ENCODE peak calls at places on chromosomes 12 and 14, in seven cellular contexts. M is mucosa of descending colon, X is kidney, E is cardiac muscle cell, T is uterus, J is lower leg skin, V is AG09309. N is an unnamed sample.

GRCh38 chr14:25108959-25109358 is 59.0 kb upstream of the STXBP6 start:
- DNase-seq in M (no peak), X (no peak), E (peak), T (no peak), J (no peak), V (no peak), N (no peak)

GRCh38 chr12:118981285-118982201 is at the start of gene SRRM4:
- DNase-seq in M (no peak), X (peak), E (peak), T (no peak), J (no peak), V (no peak), N (no peak)

GRCh38 chr14:106044949-106045596 is 518.7 kb downstream of the TMEM121 start:
- DNase-seq in M (peak), X (peak), E (no peak), T (no peak), J (no peak), V (no peak), N (no peak)

GRCh38 chr14:60757617-60758016 is 23.1 kb downstream of the MNAT1 start:
- DNase-seq in M (no peak), X (no peak), E (no peak), T (no peak), J (no peak), V (peak), N (no peak)

GRCh38 chr14:55302770-55303472 is 31.7 kb downstream of the FBXO34 start:
- DNase-seq in M (no peak), X (no peak), E (no peak), T (no peak), J (no peak), V (no peak), N (no peak)

GRCh38 chr14:97846156-97846555 is 1049.0 kb downstream of the VRK1 start:
- DNase-seq in M (no peak), X (no peak), E (no peak), T (no peak), J (no peak), V (no peak), N (no peak)

GRCh38 chr14:105865904-105866840 is 339.8 kb downstream of the TMEM121 start:
- DNase-seq in M (peak), X (peak), E (no peak), T (peak), J (peak), V (no peak), N (no peak)

GRCh38 chr14:86015916-86016315 is 486.0 kb downstream of the FLRT2 start:
- DNase-seq in M (no peak), X (no peak), E (no peak), T (no peak), J (no peak), V (no peak), N (no peak)

GRCh38 chr14:74488788-74489397 is 4.2 kb downstream of the NPC2 start:
- DNase-seq in M (no peak), X (no peak), E (no peak), T (no peak), J (no peak), V (no peak), N (no peak)

GRCh38 chr12:23887055-23887835 is 62.2 kb downstream of the SOX5 start:
- DNase-seq in M (no peak), X (no peak), E (no peak), T (no peak), J (no peak), V (no peak), N (no peak)

GRCh38 chr14:64758711-64759554 is 54.7 kb downstream of the PLEKHG3 start:
- DNase-seq in M (peak), X (peak), E (no peak), T (peak), J (no peak), V (peak), N (no peak)

GRCh38 chr12:120290541-120291312 is 976 bp downstream of the RNU4-2 start:
- DNase-seq in M (no peak), X (no peak), E (no peak), T (peak), J (peak), V (no peak), N (peak)

GRCh38 chr12:68565391-68565903 is 45.3 kb upstream of the RAP1B start:
- DNase-seq in M (no peak), X (no peak), E (no peak), T (peak), J (no peak), V (peak), N (no peak)

GRCh38 chr14:78535041-78535440 is 364.9 kb downstream of the NRXN3 start:
- DNase-seq in M (no peak), X (no peak), E (no peak), T (no peak), J (no peak), V (no peak), N (no peak)

GRCh38 chr14:21860172-21860571 is 186.6 kb upstream of the OR4E1 start:
- DNase-seq in M (no peak), X (no peak), E (peak), T (no peak), J (no peak), V (no peak), N (no peak)

GRCh38 chr12:114688256-114688845 is 4.4 kb upstream of the TBX3 start:
- DNase-seq in M (no peak), X (no peak), E (no peak), T (no peak), J (no peak), V (no peak), N (no peak)

GRCh38 chr12:75553865-75554555 is 42.6 kb upstream of the KRR1 start:
- DNase-seq in M (no peak), X (no peak), E (no peak), T (no peak), J (no peak), V (peak), N (no peak)

GRCh38 chr12:46843811-46844210 is 18.0 kb upstream of the SLC38A4 start:
- DNase-seq in M (no peak), X (no peak), E (no peak), T (no peak), J (no peak), V (no peak), N (no peak)

GRCh38 chr14:102325791-102326345 is 6.3 kb downstream of the ZNF839 start:
- DNase-seq in M (no peak), X (no peak), E (no peak), T (no peak), J (no peak), V (no peak), N (no peak)

GRCh38 chr12:31929140-31929526 is 30.1 kb upstream of the RESF1 start:
- DNase-seq in M (no peak), X (no peak), E (no peak), T (no peak), J (no peak), V (no peak), N (no peak)

GRCh38 chr12:126914170-126914796 is 1352.7 kb upstream of the TMEM132C start:
- DNase-seq in M (no peak), X (no peak), E (no peak), T (no peak), J (no peak), V (no peak), N (no peak)

GRCh38 chr12:132695431-132695830 is 8.0 kb downstream of the PXMP2 start:
- DNase-seq in M (no peak), X (no peak), E (no peak), T (no peak), J (no peak), V (no peak), N (no peak)

GRCh38 chr14:31580234-31580633 is 19.0 kb downstream of the NUBPL start:
- DNase-seq in M (no peak), X (no peak), E (no peak), T (no peak), J (no peak), V (no peak), N (no peak)

GRCh38 chr14:100818221-100818699 is 7.7 kb upstream of the MEG3 start:
- DNase-seq in M (no peak), X (peak), E (no peak), T (no peak), J (no peak), V (no peak), N (no peak)

GRCh38 chr12:82187595-82187994 is 170.6 kb downstream of the CCDC59 start:
- DNase-seq in M (no peak), X (no peak), E (no peak), T (no peak), J (no peak), V (no peak), N (no peak)

GRCh38 chr14:85336817-85337216 is 193.1 kb upstream of the FLRT2 start:
- DNase-seq in M (no peak), X (no peak), E (no peak), T (no peak), J (no peak), V (no peak), N (no peak)

GRCh38 chr12:8949525-8950286 is at the start of gene M6PR:
- DNase-seq in M (peak), X (peak), E (peak), T (peak), J (peak), V (peak), N (peak)

GRCh38 chr12:71589478-71589881 is 74.2 kb downstream of the ZFC3H1 start:
- DNase-seq in M (no peak), X (no peak), E (no peak), T (no peak), J (no peak), V (peak), N (no peak)

GRCh38 chr12:71592841-71593240 is 70.8 kb downstream of the ZFC3H1 start:
- DNase-seq in M (no peak), X (no peak), E (no peak), T (no peak), J (no peak), V (no peak), N (no peak)

GRCh38 chr12:71591601-71592000 is 72.0 kb downstream of the ZFC3H1 start:
- DNase-seq in M (no peak), X (no peak), E (no peak), T (no peak), J (no peak), V (no peak), N (no peak)

GRCh38 chr12:71599213-71599612 is 64.4 kb downstream of the ZFC3H1 start:
- DNase-seq in M (no peak), X (no peak), E (no peak), T (no peak), J (no peak), V (no peak), N (no peak)

DNA sequence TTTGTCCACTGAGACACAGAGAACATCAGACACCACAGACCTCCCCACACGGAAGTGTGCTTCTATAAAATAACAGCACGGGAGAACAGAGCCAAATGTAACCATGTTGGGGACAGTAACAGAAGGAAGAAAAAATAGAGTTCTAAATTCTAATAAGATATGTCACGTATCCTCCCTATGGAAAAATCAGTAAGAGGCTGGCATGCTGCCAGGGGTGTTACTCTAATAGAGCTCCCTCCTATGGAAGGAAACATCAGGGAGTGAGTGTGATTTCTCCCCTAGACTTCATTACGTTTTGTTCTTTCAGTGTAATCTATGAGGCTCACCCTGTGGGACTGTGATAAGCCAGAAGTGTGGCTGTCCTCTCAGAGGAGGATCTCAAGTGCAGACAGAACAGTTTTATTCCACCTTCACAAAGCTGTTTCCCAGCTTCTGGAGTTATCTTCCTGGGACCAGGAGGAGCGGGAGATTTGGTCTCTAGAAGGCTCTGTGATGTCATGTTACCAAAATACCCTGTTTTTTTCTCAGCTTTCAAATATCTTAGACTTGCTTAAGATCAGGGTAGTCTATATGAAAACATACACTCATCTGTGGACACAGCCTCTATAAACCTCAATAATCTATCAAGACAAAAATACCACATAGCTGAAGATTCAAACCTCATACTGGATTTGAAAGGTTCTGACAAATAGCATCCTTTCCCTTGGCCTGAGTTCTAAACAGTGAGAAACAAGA is 69.3 kb downstream of the ZFC3H1 start:
- DNase-seq in M (no peak), X (no peak), E (peak), T (no peak), J (no peak), V (no peak), N (no peak)
- TF ChIP-seq CTCF in M (no peak), X (no peak), E (peak), T (no peak), J (no peak), V (no peak), N (no peak)

GRCh38 chr14:76919811-76920571 is 93.8 kb downstream of the LRRC74A start:
- DNase-seq in M (peak), X (peak), E (no peak), T (peak), J (no peak), V (no peak), N (no peak)
- H3K4me3 ChIP-seq in M (no peak), X (peak), E (no peak), T (no peak), J (no peak), V (no peak), N (no peak)

GRCh38 chr14:91375748-91376452 is 41.7 kb downstream of the CCDC88C start:
- DNase-seq in M (peak), X (no peak), E (no peak), T (no peak), J (no peak), V (no peak), N (no peak)
- TF ChIP-seq CTCF in M (no peak), X (no peak), E (no peak), T (no peak), J (no peak), V (no peak), N (no peak)

GRCh38 chr12:3004655-3005565 is 45.7 kb downstream of the TEAD4 start:
- DNase-seq in M (no peak), X (no peak), E (peak), T (no peak), J (no peak), V (no peak), N (no peak)

GRCh38 chr12:3002636-3003035 is 43.4 kb downstream of the TEAD4 start:
- DNase-seq in M (no peak), X (peak), E (peak), T (no peak), J (no peak), V (no peak), N (no peak)

GRCh38 chr12:3000548-3001275 is 41.5 kb downstream of the TEAD4 start:
- DNase-seq in M (no peak), X (no peak), E (no peak), T (no peak), J (no peak), V (no peak), N (no peak)

GRCh38 chr12:3005736-3006135 is 46.5 kb downstream of the TEAD4 start:
- DNase-seq in M (no peak), X (no peak), E (no peak), T (no peak), J (no peak), V (no peak), N (no peak)

GRCh38 chr12:3003593-3003992 is 44.4 kb downstream of the TEAD4 start:
- DNase-seq in M (no peak), X (no peak), E (peak), T (no peak), J (no peak), V (no peak), N (no peak)
- H3K4me3 ChIP-seq in M (no peak), X (no peak), E (no peak), T (no peak), J (no peak), V (no peak), N (no peak)

GRCh38 chr12:11497438-11497837 is 102.1 kb upstream of the PRB2 start:
- DNase-seq in M (no peak), X (no peak), E (no peak), T (no peak), J (no peak), V (no peak), N (no peak)

GRCh38 chr12:11500861-11501230 is 105.5 kb upstream of the PRB2 start:
- DNase-seq in M (no peak), X (no peak), E (no peak), T (no peak), J (no peak), V (no peak), N (no peak)

GRCh38 chr12:11500222-11500860 is 105.0 kb upstream of the PRB2 start:
- DNase-seq in M (peak), X (peak), E (peak), T (peak), J (peak), V (no peak), N (peak)

GRCh38 chr12:11497995-11498394 is 102.6 kb upstream of the PRB2 start:
- DNase-seq in M (no peak), X (no peak), E (no peak), T (no peak), J (no peak), V (no peak), N (no peak)

GRCh38 chr12:11499802-11500201 is 104.4 kb upstream of the PRB2 start:
- DNase-seq in M (no peak), X (no peak), E (no peak), T (no peak), J (no peak), V (no peak), N (no peak)
- TF ChIP-seq CTCF in M (no peak), X (no peak), E (no peak), T (no peak), J (no peak), V (no peak), N (no peak)

DNA sequence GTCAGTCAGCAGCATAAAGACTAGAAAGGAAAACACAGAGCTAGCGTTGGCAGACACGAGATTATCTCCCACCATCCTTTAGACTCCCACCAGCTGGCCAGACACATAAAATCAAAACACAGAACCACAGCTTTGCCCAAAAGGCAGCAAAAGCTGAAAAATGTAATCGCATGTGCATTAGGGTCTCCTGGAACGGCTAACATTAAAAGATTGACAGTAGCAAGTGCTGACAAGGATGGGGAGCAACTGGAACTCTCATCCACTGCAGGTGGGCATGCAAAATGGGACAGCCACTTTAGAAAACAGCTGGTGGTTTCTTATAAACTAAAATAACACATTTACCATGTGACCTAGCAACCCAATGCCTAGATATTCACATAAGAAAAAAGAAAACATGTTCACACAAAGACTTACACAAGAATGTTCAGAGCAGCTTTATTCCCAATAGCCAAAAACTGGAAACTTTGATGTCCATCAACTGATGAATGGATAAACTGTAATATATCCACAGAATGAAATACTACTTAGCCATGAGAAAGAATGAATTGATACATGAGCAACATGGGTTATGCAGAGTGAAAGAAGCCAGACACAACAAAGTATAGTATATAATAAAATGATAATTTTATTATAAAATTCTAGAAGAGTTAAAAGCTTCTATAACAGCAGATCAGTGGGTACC is 37.7 kb downstream of the NCOR2 start:
- DNase-seq in M (no peak), X (no peak), E (no peak), T (no peak), J (no peak), V (no peak), N (no peak)
- H3K4me3 ChIP-seq in M (no peak), X (no peak), E (no peak), T (no peak), J (no peak), V (no peak), N (no peak)

GRCh38 chr12:121783771-121784170 is 9.7 kb downstream of the RHOF start:
- DNase-seq in M (no peak), X (no peak), E (no peak), T (no peak), J (no peak), V (no peak), N (no peak)

GRCh38 chr12:121784460-121784859 is 9.0 kb downstream of the RHOF start:
- DNase-seq in M (no peak), X (no peak), E (no peak), T (peak), J (no peak), V (peak), N (no peak)

GRCh38 chr12:121787063-121787774 is 6.3 kb downstream of the RHOF start:
- DNase-seq in M (peak), X (peak), E (no peak), T (no peak), J (no peak), V (no peak), N (peak)

GRCh38 chr12:121788176-121788818 is 5.2 kb downstream of the RHOF start:
- DNase-seq in M (peak), X (no peak), E (no peak), T (no peak), J (no peak), V (no peak), N (no peak)

DNA sequence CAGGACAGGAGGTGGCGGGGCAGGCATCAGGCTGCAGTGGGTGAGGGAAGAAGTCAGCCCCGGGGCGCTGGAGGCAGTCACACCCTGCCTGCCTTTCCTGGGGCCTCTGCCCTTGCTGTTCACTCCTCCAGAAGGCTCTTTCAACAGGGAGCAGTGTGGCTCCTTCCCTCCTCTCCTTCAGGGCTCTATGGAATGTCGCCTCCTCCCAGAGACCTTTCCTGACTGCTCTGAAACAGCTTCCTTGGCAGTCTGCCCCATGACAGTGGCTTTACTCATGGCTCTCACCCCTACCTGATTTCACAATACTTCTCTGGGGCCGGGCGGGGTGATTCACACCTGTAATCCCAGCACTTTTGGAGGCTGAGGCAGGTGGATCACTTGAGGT is 7.1 kb downstream of the RHOF start:
- DNase-seq in M (peak), X (peak), E (no peak), T (peak), J (no peak), V (peak), N (peak)
- TF ChIP-seq CTCF in M (no peak), X (no peak), E (peak), T (no peak), J (no peak), V (peak), N (no peak)

GRCh38 chr14:36538051-36538450 is 18.0 kb upstream of the NKX2-1 start:
- DNase-seq in M (no peak), X (no peak), E (no peak), T (no peak), J (no peak), V (no peak), N (no peak)
- H3K4me3 ChIP-seq in M (no peak), X (no peak), E (no peak), T (no peak), J (no peak), V (no peak), N (no peak)

GRCh38 chr12:51429705-51430104 is 5.1 kb downstream of the SLC4A8 start:
- DNase-seq in M (no peak), X (no peak), E (no peak), T (no peak), J (no peak), V (no peak), N (no peak)

GRCh38 chr12:51421266-51421884 is 3.3 kb upstream of the SLC4A8 start:
- DNase-seq in M (no peak), X (no peak), E (peak), T (no peak), J (no peak), V (peak), N (peak)

GRCh38 chr12:51428256-51428655 is 3.6 kb downstream of the SLC4A8 start:
- DNase-seq in M (no peak), X (no peak), E (no peak), T (no peak), J (no peak), V (no peak), N (no peak)

GRCh38 chr12:51424094-51424661 is 453 bp upstream of the SLC4A8 start:
- DNase-seq in M (no peak), X (no peak), E (no peak), T (no peak), J (no peak), V (no peak), N (no peak)

GRCh38 chr12:51424662-51425539 is at the start of gene SLC4A8:
- DNase-seq in M (peak), X (peak), E (peak), T (peak), J (peak), V (peak), N (peak)
- TF ChIP-seq CTCF in M (peak), X (peak), E (peak), T (peak), J (no peak), V (peak), N (peak)